ENCODE peak calls at places on chromosome 4, in five cellular contexts. One of them, this sample, is unnamed.

GRCh38 chr4:21879187-21879586 is 69.4 kb downstream of the KCNIP4 start:
- DNase-seq in HEK293T: peak; percentile 3
- DNase-seq in H7: peak; percentile 34
- DNase-seq in left lung: no peak
- DNase-seq in stimulated activated CD8-positive, alpha-beta memory T cell treated with anti-CD3 and anti-CD28 coated beads, Interleukin-7, amount 100 ng/mL, for 1 hour: no peak
- DNase-seq in this sample: no peak

GRCh38 chr4:24644983-24645764 is 60.8 kb upstream of the DHX15 start:
- DNase-seq in HEK293T: no peak
- DNase-seq in H7: no peak
- DNase-seq in left lung: no peak
- DNase-seq in stimulated activated CD8-positive, alpha-beta memory T cell treated with anti-CD3 and anti-CD28 coated beads, Interleukin-7, amount 100 ng/mL, for 1 hour: no peak
- DNase-seq in this sample: no peak

GRCh38 chr4:77473509-77473908 is 132.1 kb upstream of the CXCL13 start:
- DNase-seq in HEK293T: peak; percentile 54
- DNase-seq in H7: peak; percentile 58
- DNase-seq in left lung: no peak
- DNase-seq in stimulated activated CD8-positive, alpha-beta memory T cell treated with anti-CD3 and anti-CD28 coated beads, Interleukin-7, amount 100 ng/mL, for 1 hour: no peak
- DNase-seq in this sample: peak; percentile 26

GRCh38 chr4:156820931-156821330 is 150.7 kb downstream of the PDGFC start:
- DNase-seq in HEK293T: no peak
- DNase-seq in H7: no peak
- DNase-seq in left lung: no peak
- DNase-seq in stimulated activated CD8-positive, alpha-beta memory T cell treated with anti-CD3 and anti-CD28 coated beads, Interleukin-7, amount 100 ng/mL, for 1 hour: no peak
- DNase-seq in this sample: no peak

GRCh38 chr4:786861-787300 is 39.0 kb downstream of the CPLX1 start:
- DNase-seq in HEK293T: no peak
- DNase-seq in H7: peak; percentile 78
- DNase-seq in left lung: no peak
- DNase-seq in stimulated activated CD8-positive, alpha-beta memory T cell treated with anti-CD3 and anti-CD28 coated beads, Interleukin-7, amount 100 ng/mL, for 1 hour: no peak
- DNase-seq in this sample: no peak

GRCh38 chr4:10336471-10336870 is 120.8 kb downstream of the ZNF518B start:
- DNase-seq in HEK293T: no peak
- DNase-seq in H7: no peak
- DNase-seq in left lung: no peak
- DNase-seq in stimulated activated CD8-positive, alpha-beta memory T cell treated with anti-CD3 and anti-CD28 coated beads, Interleukin-7, amount 100 ng/mL, for 1 hour: no peak
- DNase-seq in this sample: no peak

GRCh38 chr4:77931452-77932135 is 69.0 kb downstream of the MRPL1 start:
- DNase-seq in HEK293T: no peak
- DNase-seq in H7: no peak
- DNase-seq in left lung: no peak
- DNase-seq in stimulated activated CD8-positive, alpha-beta memory T cell treated with anti-CD3 and anti-CD28 coated beads, Interleukin-7, amount 100 ng/mL, for 1 hour: no peak
- DNase-seq in this sample: no peak

GRCh38 chr4:121784401-121784800 is 16.7 kb upstream of the EXOSC9 start:
- DNase-seq in HEK293T: no peak
- DNase-seq in H7: no peak
- DNase-seq in left lung: no peak
- DNase-seq in stimulated activated CD8-positive, alpha-beta memory T cell treated with anti-CD3 and anti-CD28 coated beads, Interleukin-7, amount 100 ng/mL, for 1 hour: no peak
- DNase-seq in this sample: no peak

This sample was measured in HuH-7.